ENCODE peak calls at places on chromosome 18, in nine cellular contexts. One of them, this sample, is unnamed.
A peak's percentile ranks its signal among the peaks of the same experiment; 100 is the strongest.

GRCh38 chr18:61236476-61237057 is 96.7 kb upstream of the CDH20 start:
- DNase-seq in transverse colon: no peak
- DNase-seq in GM12878: no peak
- DNase-seq in K562: no peak
- DNase-seq in stomach: no peak
- DNase-seq in HepG2: no peak
- DNase-seq in upper lobe of left lung: no peak
- DNase-seq in SK-N-SH: no peak
- DNase-seq in sigmoid colon: no peak
- DNase-seq in this sample: no peak

GRCh38 chr18:70234667-70235459 is 29.4 kb upstream of the RTTN start:
- DNase-seq in transverse colon: no peak
- DNase-seq in GM12878: no peak
- DNase-seq in K562: peak; percentile 26
- DNase-seq in stomach: no peak
- DNase-seq in HepG2: no peak
- DNase-seq in upper lobe of left lung: no peak
- DNase-seq in SK-N-SH: no peak
- DNase-seq in sigmoid colon: no peak
- DNase-seq in this sample: no peak

GRCh38 chr18:74496508-74497307 is 545 bp downstream of the CNDP2 start:
- DNase-seq in transverse colon: peak; percentile 70
- DNase-seq in GM12878: no peak
- DNase-seq in K562: peak; percentile 71
- DNase-seq in stomach: peak; percentile 69
- DNase-seq in HepG2: peak; percentile 65
- DNase-seq in upper lobe of left lung: peak; percentile 58
- DNase-seq in SK-N-SH: peak; percentile 79
- DNase-seq in sigmoid colon: peak; percentile 85
- DNase-seq in this sample: peak; percentile 86

GRCh38 chr18:60543646-60544045 is 171.1 kb upstream of the MC4R start:
- DNase-seq in transverse colon: no peak
- DNase-seq in GM12878: no peak
- DNase-seq in K562: no peak
- DNase-seq in stomach: no peak
- DNase-seq in HepG2: no peak
- DNase-seq in upper lobe of left lung: no peak
- DNase-seq in SK-N-SH: no peak
- DNase-seq in sigmoid colon: no peak
- DNase-seq in this sample: no peak

GRCh38 chr18:13235981-13236380 is 17.4 kb downstream of the LDLRAD4 start:
- DNase-seq in transverse colon: no peak
- DNase-seq in GM12878: no peak
- DNase-seq in K562: no peak
- DNase-seq in stomach: no peak
- DNase-seq in HepG2: no peak
- DNase-seq in upper lobe of left lung: no peak
- DNase-seq in SK-N-SH: no peak
- DNase-seq in sigmoid colon: peak; percentile 91
- DNase-seq in this sample: peak; percentile 88

GRCh38 chr18:12287131-12287681 is 20.8 kb upstream of the TUBB6 start:
- DNase-seq in transverse colon: no peak
- DNase-seq in GM12878: no peak
- DNase-seq in K562: no peak
- DNase-seq in stomach: no peak
- DNase-seq in HepG2: no peak
- DNase-seq in upper lobe of left lung: no peak
- DNase-seq in SK-N-SH: peak; percentile 47
- DNase-seq in sigmoid colon: no peak
- DNase-seq in this sample: no peak

GRCh38 chr18:78813898-78814297 is 165.7 kb upstream of the SALL3 start:
- DNase-seq in transverse colon: no peak
- DNase-seq in GM12878: no peak
- DNase-seq in K562: no peak
- DNase-seq in stomach: no peak
- DNase-seq in HepG2: no peak
- DNase-seq in upper lobe of left lung: no peak
- DNase-seq in SK-N-SH: no peak
- DNase-seq in sigmoid colon: no peak
- DNase-seq in this sample: no peak

GRCh38 chr18:10232062-10232461 is 222.4 kb upstream of the APCDD1 start:
- DNase-seq in transverse colon: no peak
- DNase-seq in GM12878: no peak
- DNase-seq in K562: no peak
- DNase-seq in stomach: no peak
- DNase-seq in HepG2: no peak
- DNase-seq in upper lobe of left lung: peak; percentile 41
- DNase-seq in SK-N-SH: no peak
- DNase-seq in sigmoid colon: no peak
- DNase-seq in this sample: no peak

GRCh38 chr18:9827211-9827855 is 58.4 kb upstream of the TXNDC2 start:
- DNase-seq in transverse colon: no peak
- DNase-seq in GM12878: no peak
- DNase-seq in K562: no peak
- DNase-seq in stomach: no peak
- DNase-seq in HepG2: no peak
- DNase-seq in upper lobe of left lung: no peak
- DNase-seq in SK-N-SH: no peak
- DNase-seq in sigmoid colon: no peak
- DNase-seq in this sample: no peak

GRCh38 chr18:44036500-44036899 is 644.2 kb upstream of the SETBP1 start:
- DNase-seq in transverse colon: no peak
- DNase-seq in GM12878: no peak
- DNase-seq in K562: no peak
- DNase-seq in stomach: peak; percentile 32
- DNase-seq in HepG2: no peak
- DNase-seq in upper lobe of left lung: no peak
- DNase-seq in SK-N-SH: peak; percentile 39
- DNase-seq in sigmoid colon: no peak
- DNase-seq in this sample: no peak

GRCh38 chr18:58556333-58557012 is 72.4 kb downstream of the ALPK2 start:
- DNase-seq in transverse colon: no peak
- DNase-seq in GM12878: no peak
- DNase-seq in K562: no peak
- DNase-seq in stomach: peak; percentile 53
- DNase-seq in HepG2: no peak
- DNase-seq in upper lobe of left lung: no peak
- DNase-seq in SK-N-SH: peak; percentile 69
- DNase-seq in sigmoid colon: no peak
- DNase-seq in this sample: no peak

GRCh38 chr18:10995576-10995975 is 153.8 kb downstream of the PIEZO2 start:
- DNase-seq in transverse colon: no peak
- DNase-seq in GM12878: no peak
- DNase-seq in K562: no peak
- DNase-seq in stomach: no peak
- DNase-seq in HepG2: no peak
- DNase-seq in upper lobe of left lung: no peak
- DNase-seq in SK-N-SH: no peak
- DNase-seq in sigmoid colon: no peak
- DNase-seq in this sample: no peak

GRCh38 chr18:61284039-61284438 is 49.2 kb upstream of the CDH20 start:
- DNase-seq in transverse colon: no peak
- DNase-seq in GM12878: no peak
- DNase-seq in K562: no peak
- DNase-seq in stomach: no peak
- DNase-seq in HepG2: no peak
- DNase-seq in upper lobe of left lung: no peak
- DNase-seq in SK-N-SH: no peak
- DNase-seq in sigmoid colon: no peak
- DNase-seq in this sample: no peak

GRCh38 chr18:77635441-77635840 is 385.8 kb downstream of the GALR1 start:
- DNase-seq in transverse colon: no peak
- DNase-seq in GM12878: no peak
- DNase-seq in K562: no peak
- DNase-seq in stomach: no peak
- DNase-seq in HepG2: no peak
- DNase-seq in upper lobe of left lung: no peak
- DNase-seq in SK-N-SH: no peak
- DNase-seq in sigmoid colon: peak; percentile 81
- DNase-seq in this sample: no peak

GRCh38 chr18:58803978-58804377 is 60.7 kb upstream of the ZNF532 start:
- DNase-seq in transverse colon: no peak
- DNase-seq in GM12878: no peak
- DNase-seq in K562: no peak
- DNase-seq in stomach: no peak
- DNase-seq in HepG2: no peak
- DNase-seq in upper lobe of left lung: no peak
- DNase-seq in SK-N-SH: no peak
- DNase-seq in sigmoid colon: no peak
- DNase-seq in this sample: no peak

GRCh38 chr18:52333860-52334259 is 6.1 kb upstream of the DCC start:
- DNase-seq in transverse colon: no peak
- DNase-seq in GM12878: no peak
- DNase-seq in K562: no peak
- DNase-seq in stomach: no peak
- DNase-seq in HepG2: no peak
- DNase-seq in upper lobe of left lung: no peak
- DNase-seq in SK-N-SH: no peak
- DNase-seq in sigmoid colon: no peak
- DNase-seq in this sample: no peak
- H3K4me3 ChIP-seq in transverse colon: no peak overlapping the region
- H3K4me3 ChIP-seq in GM12878: no peak overlapping the region
- H3K4me3 ChIP-seq in K562: no peak overlapping the region
- H3K4me3 ChIP-seq in stomach: no peak overlapping the region
- H3K4me3 ChIP-seq in HepG2: no peak overlapping the region
- H3K4me3 ChIP-seq in upper lobe of left lung: no peak overlapping the region
- H3K4me3 ChIP-seq in SK-N-SH: no peak overlapping the region
- H3K4me3 ChIP-seq in sigmoid colon: no peak overlapping the region
- H3K4me3 ChIP-seq in this sample: no peak overlapping the region

GRCh38 chr18:37482433-37482832 is 83.2 kb downstream of the CELF4 start:
- DNase-seq in transverse colon: no peak
- DNase-seq in GM12878: no peak
- DNase-seq in K562: no peak
- DNase-seq in stomach: no peak
- DNase-seq in HepG2: no peak
- DNase-seq in upper lobe of left lung: no peak
- DNase-seq in SK-N-SH: peak; percentile 64
- DNase-seq in sigmoid colon: no peak
- DNase-seq in this sample: no peak

GRCh38 chr18:37481058-37481457 is 84.5 kb downstream of the CELF4 start:
- DNase-seq in transverse colon: no peak
- DNase-seq in GM12878: no peak
- DNase-seq in K562: no peak
- DNase-seq in stomach: no peak
- DNase-seq in HepG2: no peak
- DNase-seq in upper lobe of left lung: no peak
- DNase-seq in SK-N-SH: no peak
- DNase-seq in sigmoid colon: no peak
- DNase-seq in this sample: no peak

GRCh38 chr18:37483984-37484892 is 81.4 kb downstream of the CELF4 start:
- DNase-seq in transverse colon: no peak
- DNase-seq in GM12878: no peak
- DNase-seq in K562: no peak
- DNase-seq in stomach: no peak
- DNase-seq in HepG2: no peak
- DNase-seq in upper lobe of left lung: no peak
- DNase-seq in SK-N-SH: no peak
- DNase-seq in sigmoid colon: no peak
- DNase-seq in this sample: no peak

GRCh38 chr18:37483221-37483971 is 82.2 kb downstream of the CELF4 start:
- DNase-seq in transverse colon: no peak
- DNase-seq in GM12878: no peak
- DNase-seq in K562: peak; percentile 36
- DNase-seq in stomach: no peak
- DNase-seq in HepG2: no peak
- DNase-seq in upper lobe of left lung: no peak
- DNase-seq in SK-N-SH: no peak
- DNase-seq in sigmoid colon: no peak
- DNase-seq in this sample: no peak

DNA sequence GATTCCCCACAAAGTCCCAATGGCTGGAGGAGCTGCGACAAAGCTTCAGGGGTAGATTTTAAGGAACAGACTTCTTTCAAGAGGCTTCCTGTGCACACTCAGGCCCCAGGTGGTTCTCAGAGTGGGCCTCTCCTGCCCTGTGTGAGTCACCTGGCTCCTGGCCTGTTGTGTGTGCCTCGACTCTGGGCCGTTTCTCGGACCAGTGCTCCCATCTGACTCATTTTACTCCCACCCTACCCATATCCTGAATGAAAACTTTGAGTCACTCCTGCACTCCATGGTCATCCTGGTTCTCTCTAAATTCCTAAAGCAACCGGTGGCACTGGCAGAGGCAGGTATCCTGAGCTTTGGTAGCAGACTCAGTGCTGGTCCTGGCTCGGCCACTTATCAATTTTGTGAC is 84.1 kb downstream of the CELF4 start:
- DNase-seq in transverse colon: no peak
- DNase-seq in GM12878: no peak
- DNase-seq in K562: no peak
- DNase-seq in stomach: no peak
- DNase-seq in HepG2: no peak
- DNase-seq in upper lobe of left lung: no peak
- DNase-seq in SK-N-SH: no peak
- DNase-seq in sigmoid colon: no peak
- DNase-seq in this sample: no peak
- TF ChIP-seq EP300 in transverse colon: no peak
- TF ChIP-seq EP300 in GM12878: no peak
- TF ChIP-seq EP300 in K562: no peak
- TF ChIP-seq EP300 in stomach: no peak
- TF ChIP-seq EP300 in HepG2: no peak
- TF ChIP-seq EP300 in upper lobe of left lung: no peak
- TF ChIP-seq EP300 in SK-N-SH: no peak
- TF ChIP-seq EP300 in sigmoid colon: no peak
- TF ChIP-seq EP300 in this sample: no peak

GRCh38 chr18:8620845-8621244 is 11.6 kb downstream of the RAB12 start:
- DNase-seq in transverse colon: no peak
- DNase-seq in GM12878: no peak
- DNase-seq in K562: no peak
- DNase-seq in stomach: no peak
- DNase-seq in HepG2: no peak
- DNase-seq in upper lobe of left lung: no peak
- DNase-seq in SK-N-SH: no peak
- DNase-seq in sigmoid colon: no peak
- DNase-seq in this sample: no peak
- TF ChIP-seq POLR2AphosphoS5 in transverse colon: no peak
- TF ChIP-seq POLR2AphosphoS5 in GM12878: no peak
- TF ChIP-seq POLR2AphosphoS5 in K562: no peak
- TF ChIP-seq POLR2AphosphoS5 in stomach: no peak
- TF ChIP-seq POLR2AphosphoS5 in HepG2: no peak
- TF ChIP-seq POLR2AphosphoS5 in upper lobe of left lung: no peak
- TF ChIP-seq POLR2AphosphoS5 in SK-N-SH: no peak
- TF ChIP-seq POLR2AphosphoS5 in sigmoid colon: no peak
- TF ChIP-seq POLR2AphosphoS5 in this sample: no peak

GRCh38 chr18:68342039-68342659 is 372.8 kb downstream of the TMX3 start:
- DNase-seq in transverse colon: no peak
- DNase-seq in GM12878: no peak
- DNase-seq in K562: no peak
- DNase-seq in stomach: no peak
- DNase-seq in HepG2: no peak
- DNase-seq in upper lobe of left lung: no peak
- DNase-seq in SK-N-SH: no peak
- DNase-seq in sigmoid colon: no peak
- DNase-seq in this sample: no peak
- H3K4me3 ChIP-seq in transverse colon: no peak overlapping the region
- H3K4me3 ChIP-seq in GM12878: no peak overlapping the region
- H3K4me3 ChIP-seq in K562: no peak overlapping the region
- H3K4me3 ChIP-seq in stomach: no peak overlapping the region
- H3K4me3 ChIP-seq in HepG2: no peak overlapping the region
- H3K4me3 ChIP-seq in upper lobe of left lung: no peak overlapping the region
- H3K4me3 ChIP-seq in SK-N-SH: no peak overlapping the region
- H3K4me3 ChIP-seq in sigmoid colon: no peak overlapping the region
- H3K4me3 ChIP-seq in this sample: no peak overlapping the region